ENCODE peak calls at places on chromosomes 7 and 10, in four cellular contexts. R, P, I and K are unnamed samples. For H3K36me3, the result is how much of the 10 kb centered on the place peaks cover.

GRCh38 chr7:39527951-39528350 is 38.3 kb upstream of the YAE1 start:
- DNase-seq in P (no peak), R (no peak), I (no peak), K (no peak)

GRCh38 chr10:94018107-94018506 is 24.4 kb downstream of the PLCE1 start:
- DNase-seq in P (no peak), I (no peak), R (no peak), K (no peak)

GRCh38 chr10:130480491-130480890 is 344.3 kb downstream of the GLRX3 start:
- DNase-seq in R (no peak), P (no peak), I (no peak), K (no peak)

GRCh38 chr7:83614112-83614511 is 34.8 kb downstream of the SEMA3E start:
- DNase-seq in P (no peak), R (no peak), I (no peak), K (no peak)

GRCh38 chr7:2645274-2645868 is 13.6 kb downstream of the TTYH3 start:
- DNase-seq in R (no peak), P (no peak), I (no peak), K (peak)

GRCh38 chr7:41030673-41031072 is 672.2 kb downstream of the INHBA start:
- DNase-seq in R (no peak), P (no peak), I (no peak), K (no peak)

GRCh38 chr7:152925412-152926147 is 166.0 kb downstream of the ACTR3B start:
- DNase-seq in I (no peak), P (no peak), R (no peak), K (peak)

GRCh38 chr7:134028853-134029252 is 98.3 kb upstream of the LRGUK start:
- DNase-seq in R (no peak), I (peak), P (no peak), K (peak)

GRCh38 chr10:61662794-61663259 is at the start of gene CABCOCO1:
- DNase-seq in P (no peak), R (peak), I (peak), K (peak)

GRCh38 chr7:31692451-31692850 is 5.4 kb downstream of the PPP1R17 start:
- DNase-seq in P (no peak), R (no peak), I (no peak), K (no peak)

GRCh38 chr7:28062197-28062988 is 118.2 kb downstream of the JAZF1 start:
- DNase-seq in P (peak), I (no peak), R (peak), K (peak)
- TF ChIP-seq YY1 in P (peak), I (peak), R (peak), K (no peak)

DNA sequence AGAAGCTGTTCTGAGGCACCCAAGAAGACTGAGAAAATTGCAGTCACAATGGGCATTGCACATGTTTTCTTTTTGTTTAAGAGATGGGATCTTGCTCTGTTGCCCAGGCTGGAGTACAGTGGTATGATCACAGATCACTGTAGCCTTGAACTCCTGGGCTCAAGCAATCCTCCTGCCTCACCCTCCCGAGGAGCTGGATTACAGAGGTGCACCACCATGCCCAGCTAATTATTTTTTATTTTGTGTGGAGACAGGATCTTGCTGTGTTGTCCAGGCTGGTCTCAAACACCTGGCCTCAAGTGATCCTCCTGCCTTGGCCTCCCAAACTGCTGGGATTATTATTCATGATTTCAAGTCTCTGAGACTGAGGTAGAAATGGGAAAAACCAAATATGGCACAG is 168.7 kb downstream of the PIP4K2A start:
- DNase-seq in I (no peak), P (no peak), R (no peak), K (no peak)
- H3K36me3 ChIP-seq in I (under half), P (half or more), R (under half), K (under half)

GRCh38 chr10:44680764-44681163 is 230.4 kb upstream of the TMEM72 start:
- DNase-seq in R (no peak), I (no peak), P (no peak), K (no peak)
- TF ChIP-seq YY1 in R (no peak), I (no peak), P (no peak), K (no peak)

GRCh38 chr10:26488344-26488743 is 50.2 kb downstream of the APBB1IP start:
- DNase-seq in I (no peak), R (no peak), P (no peak), K (no peak)
- H3K36me3 ChIP-seq in I (under half), R (under half), P (under half), K (under half)

DNA sequence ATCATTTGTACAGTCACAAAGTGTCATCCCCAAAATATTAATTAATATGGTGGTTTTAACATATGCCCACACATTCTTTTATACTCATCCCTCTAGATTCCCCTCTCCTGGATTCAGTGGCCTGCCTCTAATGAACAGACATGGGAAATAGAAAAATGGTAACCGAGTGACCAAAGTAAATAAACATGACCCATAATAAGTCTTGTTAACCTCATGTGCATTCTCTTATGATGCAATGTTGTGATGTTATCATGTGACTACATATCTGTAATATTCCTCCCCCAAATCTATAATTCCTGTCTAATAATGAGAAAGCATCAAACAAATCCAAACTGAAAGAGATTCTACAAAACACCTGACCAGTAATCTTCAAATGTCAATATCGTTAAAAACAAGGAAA is 164.5 kb upstream of the PRSS1 start:
- DNase-seq in I (no peak), R (no peak), P (no peak), K (no peak)
- TF ChIP-seq YY1 in I (no peak), R (no peak), P (no peak), K (no peak)

GRCh38 chr7:75971961-75972763 is 22.2 kb downstream of the TMEM120A start:
- DNase-seq in I (no peak), P (no peak), R (no peak), K (no peak)
- H3K36me3 ChIP-seq in I (under half), P (under half), R (under half), K (under half)

DNA sequence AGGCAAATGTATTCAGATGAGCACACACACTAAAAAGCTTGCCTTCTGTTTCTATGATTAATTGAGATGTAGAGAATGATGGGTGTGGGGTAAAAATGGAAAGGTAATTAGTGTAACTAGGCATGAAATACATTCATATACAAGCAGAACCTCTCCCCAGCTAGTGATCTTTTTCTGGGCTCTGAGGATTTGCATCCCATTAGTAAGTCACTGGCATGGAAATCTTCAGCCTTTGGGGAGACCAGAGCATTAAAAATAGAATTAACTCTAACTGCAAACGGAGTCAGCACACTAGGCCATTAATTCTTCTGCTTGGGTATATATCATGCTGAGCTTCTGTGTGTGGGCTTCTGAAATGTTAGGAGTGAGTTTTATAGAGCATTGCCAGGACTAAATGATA is 128.9 kb downstream of the HDAC9 start:
- DNase-seq in R (no peak), P (no peak), I (no peak), K (no peak)
- TF ChIP-seq YY1 in R (no peak), P (no peak), I (no peak), K (no peak)

GRCh38 chr7:34080513-34080912 is 175.2 kb downstream of the BMPER start:
- DNase-seq in P (no peak), R (no peak), I (no peak), K (no peak)
- H3K36me3 ChIP-seq in P (under half), R (under half), I (under half), K (under half)

GRCh38 chr10:88989824-88990527 is 622 bp upstream of the FAS start:
- DNase-seq in R (no peak), P (no peak), I (no peak), K (no peak)
- TF ChIP-seq YY1 in R (no peak), P (no peak), I (no peak), K (no peak)

GRCh38 chr10:30359373-30360206 is 10.5 kb upstream of the MTPAP start:
- DNase-seq in R (peak), I (peak), P (peak), K (peak)
- H3K36me3 ChIP-seq in R (under half), I (under half), P (under half), K (under half)